ENCODE peak calls at places on chromosomes 7 and 10, in five cellular contexts. Z, F, Y, L and K are unnamed samples.

GRCh38 chr10:102735065-102735562 is 8.6 kb upstream of the WBP1L start:
- DNase-seq in Z (no peak), Y (peak), L (no peak), F (no peak), K (no peak)

GRCh38 chr10:15461353-15462108 is 90.4 kb upstream of the FAM171A1 start:
- DNase-seq in Z (no peak), L (peak), F (no peak), Y (peak), K (peak)

GRCh38 chr10:132293416-132294195 is 14.1 kb downstream of the STK32C start:
- DNase-seq in F (no peak), Y (no peak), L (no peak), Z (no peak), K (no peak)

GRCh38 chr7:44222776-44223261 is 22.0 kb downstream of the YKT6 start:
- DNase-seq in L (no peak), Y (no peak), F (no peak), Z (no peak), K (no peak)

GRCh38 chr7:135291809-135292253 is 58.2 kb downstream of the STRA8 start:
- DNase-seq in L (peak), Y (peak), Z (no peak), F (no peak), K (peak)

GRCh38 chr7:90563286-90563685 is 32.8 kb upstream of the CDK14 start:
- DNase-seq in F (no peak), Z (no peak), L (no peak), Y (no peak), K (no peak)

GRCh38 chr7:47142867-47143175 is 439.1 kb downstream of the TNS3 start:
- DNase-seq in Y (no peak), L (no peak), Z (no peak), F (no peak), K (no peak)

GRCh38 chr10:697097-697875 is 7.8 kb upstream of the DIP2C start:
- DNase-seq in Z (no peak), F (no peak), L (no peak), Y (no peak), K (no peak)

GRCh38 chr7:28748934-28749584 is 209.1 kb downstream of the TRIL start:
- DNase-seq in L (no peak), Z (no peak), F (no peak), Y (peak), K (peak)

GRCh38 chr10:131312261-131312801 is 810 bp upstream of the TCERG1L start:
- DNase-seq in L (peak), Z (peak), F (no peak), Y (no peak), K (no peak)

GRCh38 chr10:124002391-124003069 is 90.9 kb downstream of the CHST15 start:
- DNase-seq in F (no peak), Z (no peak), Y (no peak), L (no peak), K (no peak)

GRCh38 chr10:18303851-18304800 is 163.9 kb downstream of the CACNB2 start:
- DNase-seq in Y (no peak), L (no peak), Z (no peak), F (no peak), K (no peak)

GRCh38 chr10:62239994-62240393 is 28.6 kb downstream of the RTKN2 start:
- DNase-seq in Z (no peak), F (peak), L (peak), Y (no peak), K (no peak)

GRCh38 chr7:27709137-27710075 is 30.6 kb upstream of the TAX1BP1 start:
- DNase-seq in F (no peak), Y (peak), L (peak), Z (no peak), K (peak)

GRCh38 chr10:8379906-8380832 is 325.7 kb downstream of the GATA3 start:
- DNase-seq in Y (peak), Z (no peak), L (no peak), F (no peak), K (no peak)

GRCh38 chr10:72250666-72251065 is 23.1 kb upstream of the DDIT4 start:
- DNase-seq in Y (peak), L (peak), Z (no peak), F (no peak), K (peak)

GRCh38 chr10:48800283-48800675 is 115.6 kb downstream of the WDFY4 start:
- DNase-seq in F (peak), Y (no peak), Z (no peak), L (no peak), K (no peak)

GRCh38 chr10:120077707-120078492 is 185.4 kb downstream of the SEC23IP start:
- DNase-seq in F (no peak), Z (no peak), Y (no peak), L (no peak), K (no peak)

GRCh38 chr10:30702860-30703259 is 73.3 kb upstream of the LYZL2 start:
- DNase-seq in Z (no peak), Y (no peak), F (no peak), L (no peak), K (no peak)

GRCh38 chr10:130061760-130062159 is 48.9 kb downstream of the C10orf143 start:
- DNase-seq in L (no peak), Z (no peak), F (no peak), Y (no peak), K (no peak)

GRCh38 chr7:30475580-30475979 is 3.0 kb downstream of the NOD1 start:
- DNase-seq in L (no peak), F (no peak), Y (peak), Z (no peak), K (no peak)

GRCh38 chr7:34622771-34623250 is 35.2 kb upstream of the NPSR1 start:
- DNase-seq in F (no peak), Z (no peak), Y (no peak), L (no peak), K (no peak)

GRCh38 chr10:3468919-3469638 is 296.5 kb upstream of the PITRM1 start:
- DNase-seq in Z (no peak), Y (peak), F (no peak), L (peak), K (peak)

GRCh38 chr10:124149681-124150080 is 56.3 kb upstream of the CHST15 start:
- DNase-seq in Z (no peak), F (no peak), L (no peak), Y (no peak), K (no peak)

GRCh38 chr7:96657347-96658010 is 52.2 kb downstream of the SEM1 start:
- DNase-seq in Z (peak), Y (no peak), L (no peak), F (no peak), K (no peak)

GRCh38 chr10:85445702-85446101 is 920.9 kb downstream of the GRID1 start:
- DNase-seq in Y (no peak), L (no peak), F (no peak), Z (no peak), K (no peak)

GRCh38 chr7:93949468-93949867 is 27.9 kb downstream of the GNG11 start:
- DNase-seq in F (no peak), L (peak), Y (peak), Z (no peak), K (peak)

GRCh38 chr7:26525413-26526287 is 234.0 kb downstream of the SNX10 start:
- DNase-seq in F (no peak), L (no peak), Z (no peak), Y (no peak), K (no peak)

GRCh38 chr7:42993038-42993437 is 60.9 kb downstream of the MRPL32 start:
- DNase-seq in Z (peak), Y (no peak), L (peak), F (no peak), K (peak)

GRCh38 chr7:159121068-159121467 is 23.6 kb downstream of the VIPR2 start:
- DNase-seq in F (no peak), Z (no peak), L (no peak), Y (no peak), K (no peak)

GRCh38 chr10:79049931-79050895 is 18.6 kb upstream of the ZMIZ1 start:
- DNase-seq in F (no peak), Z (no peak), L (no peak), Y (peak), K (no peak)

GRCh38 chr7:98287486-98287959 is 6.0 kb downstream of the BRI3 start:
- DNase-seq in L (no peak), Y (no peak), F (no peak), Z (peak), K (no peak)

GRCh38 chr7:122896509-122896908 is 10.2 kb upstream of the CADPS2 start:
- DNase-seq in Y (peak), L (no peak), F (no peak), Z (no peak), K (peak)

GRCh38 chr10:105042906-105043552 is 401.9 kb downstream of the SORCS3 start:
- DNase-seq in L (no peak), Z (no peak), F (no peak), Y (no peak), K (no peak)

GRCh38 chr7:14321947-14322346 is 332.5 kb upstream of the ETV1 start:
- DNase-seq in F (no peak), Z (no peak), Y (no peak), L (no peak), K (no peak)

GRCh38 chr10:111004016-111004415 is 72.8 kb upstream of the ADRA2A start:
- DNase-seq in Y (no peak), F (no peak), L (no peak), Z (no peak), K (no peak)

GRCh38 chr7:15326044-15326644 is 235.7 kb downstream of the AGMO start:
- DNase-seq in Y (peak), F (no peak), Z (no peak), L (peak), K (peak)

GRCh38 chr10:110446954-110447608 is 50.6 kb upstream of the DUSP5 start:
- DNase-seq in F (no peak), Y (peak), L (peak), Z (no peak), K (peak)

GRCh38 chr7:130888468-130888867 is 154.5 kb upstream of the KLF14 start:
- DNase-seq in L (no peak), Y (no peak), F (no peak), Z (no peak), K (no peak)

GRCh38 chr10:14326581-14326980 is 4.1 kb downstream of the FRMD4A start:
- DNase-seq in L (no peak), Y (no peak), F (no peak), Z (no peak), K (no peak)
- H3K4me3 ChIP-seq in L (no peak), Y (no peak), F (no peak), Z (no peak), K (no peak)

GRCh38 chr7:51472873-51473272 is 156.3 kb upstream of the COBL start:
- DNase-seq in F (no peak), L (no peak), Z (no peak), Y (no peak), K (no peak)

GRCh38 chr7:51472017-51472296 is 155.3 kb upstream of the COBL start:
- DNase-seq in F (no peak), L (no peak), Z (no peak), Y (no peak), K (no peak)

GRCh38 chr7:51467384-51468017 is 150.9 kb upstream of the COBL start:
- DNase-seq in L (no peak), Z (no peak), Y (no peak), F (peak), K (no peak)

GRCh38 chr7:51477323-51477722 is 160.7 kb upstream of the COBL start:
- DNase-seq in F (no peak), Y (no peak), L (no peak), Z (no peak), K (no peak)

DNA sequence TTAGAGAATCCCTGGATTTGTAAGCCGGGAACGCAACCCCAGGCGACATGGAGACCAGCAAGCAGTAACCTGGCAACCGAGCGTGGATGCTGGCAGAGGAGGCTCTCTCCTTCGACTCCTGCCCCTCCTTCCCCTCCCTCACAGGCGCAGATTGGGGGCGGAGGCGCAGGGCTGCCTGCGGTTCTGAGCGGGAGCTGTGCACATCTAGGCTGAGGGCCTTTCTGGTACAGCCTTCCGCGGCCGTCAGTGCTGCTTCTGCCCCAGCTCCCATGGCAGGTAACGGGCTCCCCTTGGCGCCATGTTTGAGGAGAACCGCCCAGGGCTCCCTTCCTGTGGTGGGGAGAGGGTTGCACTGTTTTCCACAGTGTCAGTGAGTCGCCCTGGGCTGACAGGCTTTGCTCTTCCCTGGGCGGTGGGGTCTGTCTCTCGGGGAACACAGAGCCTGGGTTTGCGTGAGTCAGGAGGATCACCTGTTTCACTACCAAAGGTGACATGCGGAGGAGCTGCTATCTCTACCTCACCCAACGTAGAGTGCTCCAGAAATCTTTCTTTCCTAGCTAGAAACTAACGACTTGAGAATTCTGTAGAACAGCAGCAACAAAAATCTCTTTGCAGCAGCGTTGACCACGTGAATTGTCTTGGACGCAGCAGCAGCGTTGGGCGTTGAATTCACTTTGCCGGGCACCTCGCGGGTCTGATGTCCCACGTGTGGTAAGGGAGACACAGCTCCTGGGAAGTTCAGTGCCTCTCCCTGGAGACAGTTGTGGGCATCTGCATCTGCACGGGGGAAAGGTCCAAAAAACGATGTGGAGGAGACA is 154.8 kb upstream of the COBL start:
- DNase-seq in Y (no peak), F (no peak), L (no peak), Z (no peak), K (no peak)
- H3K4me3 ChIP-seq in Y (no peak), F (no peak), L (no peak), Z (no peak), K (no peak)

DNA sequence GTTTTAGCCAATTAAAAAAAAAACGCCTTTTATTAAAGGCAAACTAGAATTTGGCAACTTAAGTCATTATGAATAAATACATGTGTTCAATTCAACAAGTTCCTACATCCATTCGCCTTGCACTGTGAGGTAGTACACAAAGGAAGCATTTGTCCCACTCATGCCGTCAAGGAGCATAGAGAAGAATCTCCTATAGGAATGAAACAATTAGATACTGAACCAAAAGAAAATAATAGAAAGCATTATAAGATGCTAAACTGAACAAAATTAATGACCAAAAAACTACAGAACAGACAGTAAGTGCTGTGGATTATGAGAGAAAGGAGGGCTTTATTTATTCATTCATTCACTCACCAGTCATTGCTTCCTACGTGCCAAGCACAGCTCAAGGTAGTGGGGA is 42.2 kb downstream of the SNX13 start:
- DNase-seq in F (no peak), Z (no peak), L (no peak), Y (no peak), K (no peak)
- H3K4me3 ChIP-seq in F (no peak), Z (no peak), L (no peak), Y (no peak), K (no peak)

GRCh38 chr10:71124921-71125748 is 87.2 kb upstream of the UNC5B start:
- DNase-seq in Z (no peak), L (no peak), F (no peak), Y (no peak), K (no peak)
- H3K4me3 ChIP-seq in Z (no peak), L (no peak), F (no peak), Y (no peak), K (no peak)

DNA sequence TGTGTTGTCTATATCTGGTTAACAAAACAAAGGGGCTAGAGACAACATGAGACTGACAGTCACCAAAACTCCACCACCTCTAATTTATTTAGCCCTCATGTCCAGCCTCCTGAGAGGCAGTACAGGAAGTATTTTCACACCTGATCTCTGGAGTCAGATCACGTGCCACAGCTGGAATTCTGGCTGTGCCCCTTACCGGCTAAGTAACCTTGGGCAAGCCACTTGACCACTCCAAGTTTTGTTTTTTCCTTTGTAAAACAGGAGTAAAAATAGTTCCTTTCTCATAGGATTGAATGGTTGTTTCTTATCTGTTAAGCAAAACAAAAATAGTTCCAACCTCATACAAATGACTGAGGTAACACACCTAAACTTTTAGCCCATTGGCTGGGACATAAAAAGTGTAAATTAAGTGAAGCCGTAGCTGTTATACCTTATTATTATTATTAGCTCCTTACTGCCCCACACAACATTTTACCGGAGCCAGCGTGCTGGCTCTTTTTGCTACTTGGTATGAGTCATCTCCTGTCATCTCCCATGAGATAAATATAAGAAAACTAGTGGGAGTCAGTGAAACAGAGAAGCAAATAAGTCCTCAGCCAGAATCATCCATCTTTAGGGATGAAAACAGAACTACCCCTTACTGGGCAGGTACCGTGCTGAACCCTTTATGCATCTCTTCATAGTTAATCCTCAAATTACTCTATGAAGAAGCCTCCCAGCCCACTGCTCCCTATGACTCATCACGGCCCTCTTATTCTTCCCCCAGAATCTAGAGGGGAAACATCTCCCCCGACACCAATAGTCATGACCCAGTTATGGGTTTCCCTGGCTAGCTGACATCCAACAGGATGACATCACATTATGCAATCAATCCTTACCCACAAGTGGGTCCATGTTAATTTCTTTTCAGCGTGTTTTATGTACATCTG is 44.9 kb downstream of the PPP1R3C start:
- DNase-seq in F (no peak), Z (no peak), L (peak), Y (peak), K (peak)
- H3K4me3 ChIP-seq in F (no peak), Z (no peak), L (no peak), Y (no peak), K (no peak)

DNA sequence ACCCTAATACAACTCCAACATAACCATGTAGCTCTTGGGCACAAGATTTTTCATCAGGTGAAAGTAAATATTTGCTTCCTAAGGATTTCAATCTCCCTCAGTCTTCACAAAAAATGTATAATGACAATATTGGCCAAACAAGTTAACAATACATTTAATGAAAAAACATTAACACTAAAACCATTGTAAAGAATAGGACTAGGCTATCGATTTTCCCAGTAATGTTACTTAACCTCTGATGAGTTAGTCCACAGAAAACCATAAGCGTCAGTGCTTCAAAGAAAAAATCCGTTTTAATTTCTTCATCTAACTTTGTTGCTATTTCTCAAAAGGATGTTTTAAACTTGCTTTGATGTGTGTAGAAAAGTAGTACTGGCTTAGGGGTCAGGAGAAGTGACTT is 1.2 kb downstream of the ZNF33B start:
- DNase-seq in F (no peak), Z (no peak), Y (no peak), L (no peak), K (no peak)
- H3K4me3 ChIP-seq in F (no peak), Z (peak), Y (no peak), L (peak), K (peak)

DNA sequence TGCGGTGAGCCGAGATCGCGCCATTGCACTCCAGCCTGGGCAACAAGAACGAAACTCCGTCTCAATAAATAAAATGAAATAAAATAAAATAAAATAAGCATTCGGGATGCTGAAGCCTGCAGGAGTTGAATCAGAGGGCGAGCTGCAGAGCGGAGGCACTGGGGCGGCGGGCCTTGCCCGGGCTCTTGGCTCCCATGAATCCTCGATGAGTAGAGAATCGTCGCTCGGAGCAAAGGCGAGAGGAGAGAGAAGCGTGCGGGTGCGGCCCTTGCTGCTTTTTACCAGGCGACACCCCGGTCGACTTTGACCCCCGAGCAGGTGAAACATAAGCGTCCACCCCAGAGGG is 168.3 kb downstream of the UBE2H start:
- DNase-seq in Y (no peak), F (no peak), Z (no peak), L (no peak), K (no peak)
- H3K4me3 ChIP-seq in Y (no peak), F (no peak), Z (no peak), L (no peak), K (no peak)

GRCh38 chr7:150453186-150453585 is 2.8 kb downstream of the GIMAP8 start:
- DNase-seq in Z (no peak), F (peak), L (no peak), Y (no peak), K (no peak)
- H3K4me3 ChIP-seq in Z (no peak), F (peak), L (no peak), Y (no peak), K (no peak)